ENCODE peak calls at places on chromosomes 16 and 17, in six cellular contexts. R is psoas muscle, Z is testis, A is body of pancreas, M is Peyer's patch, F is lower lobe of right lung. W is an unnamed sample.

GRCh38 chr17:26792486-26792885 is 501.4 kb upstream of the WSB1 start:
- DNase-seq in R (no peak), Z (no peak), A (no peak), M (no peak), F (no peak), W (no peak)

GRCh38 chr16:88478889-88479794 is 26.1 kb downstream of the ZFPM1 start:
- DNase-seq in R (no peak), Z (peak; percentile 75), A (peak; percentile 89), M (no peak), F (no peak), W (no peak)

GRCh38 chr17:74325743-74326379 is at the start of gene KIF19:
- DNase-seq in R (peak; percentile 72), Z (peak; percentile 26), A (peak; percentile 56), M (peak; percentile 17), F (peak; percentile 55), W (peak; percentile 35)

GRCh38 chr16:70720431-70721201 is 34.8 kb upstream of the MTSS2 start:
- DNase-seq in R (no peak), Z (no peak), A (no peak), M (no peak), F (no peak), W (no peak)

GRCh38 chr17:47315451-47316266 is 8.1 kb upstream of the EFCAB13 start:
- DNase-seq in R (no peak), Z (peak; percentile 51), A (peak; percentile 47), M (no peak), F (no peak), W (peak; percentile 80)

GRCh38 chr16:79977974-79978836 is 377.7 kb upstream of the MAF start:
- DNase-seq in R (no peak), Z (no peak), A (no peak), M (no peak), F (no peak), W (no peak)

GRCh38 chr17:28282596-28282995 is 36.4 kb upstream of the TMEM97 start:
- DNase-seq in R (no peak), Z (no peak), A (no peak), M (no peak), F (no peak), W (no peak)

GRCh38 chr16:50166511-50167500 is 13.7 kb downstream of the TENT4B start:
- DNase-seq in R (no peak), Z (no peak), A (no peak), M (no peak), F (no peak), W (peak; percentile 38)

GRCh38 chr17:72852267-72852945 is 240.1 kb downstream of the SLC39A11 start:
- DNase-seq in R (no peak), Z (no peak), A (no peak), M (no peak), F (no peak), W (no peak)

GRCh38 chr17:8889458-8890210 is 22.2 kb upstream of the PIK3R6 start:
- DNase-seq in R (no peak), Z (no peak), A (no peak), M (no peak), F (no peak), W (no peak)

GRCh38 chr17:38881600-38882191 is 11.8 kb downstream of the LASP1 start:
- DNase-seq in R (peak; percentile 85), Z (peak; percentile 79), A (peak; percentile 43), M (no peak), F (peak; percentile 73), W (no peak)

GRCh38 chr16:84569382-84569987 is 48.4 kb downstream of the COTL1 start:
- DNase-seq in R (no peak), Z (no peak), A (peak; percentile 56), M (no peak), F (no peak), W (peak; percentile 94)

GRCh38 chr17:49835472-49835871 is 12.4 kb downstream of the TAC4 start:
- DNase-seq in R (no peak), Z (no peak), A (no peak), M (no peak), F (no peak), W (no peak)

GRCh38 chr17:30532871-30533270 is 55.7 kb downstream of the GOSR1 start:
- DNase-seq in R (no peak), Z (no peak), A (no peak), M (no peak), F (no peak), W (no peak)

GRCh38 chr17:17151055-17151454 is 55.1 kb downstream of the PLD6 start:
- DNase-seq in R (no peak), Z (no peak), A (no peak), M (no peak), F (no peak), W (no peak)

GRCh38 chr17:7589204-7589868 is 558 bp downstream of the SOX15 start:
- DNase-seq in R (peak; percentile 93), Z (peak; percentile 90), A (peak; percentile 85), M (peak; percentile 69), F (peak; percentile 90), W (peak; percentile 80)

GRCh38 chr17:77128895-77129567 is 11.7 kb upstream of the SEC14L1 start:
- DNase-seq in R (no peak), Z (no peak), A (no peak), M (no peak), F (no peak), W (no peak)

GRCh38 chr17:50890675-50891516 is 24.7 kb upstream of the TOB1 start:
- DNase-seq in R (no peak), Z (no peak), A (peak; percentile 33), M (no peak), F (no peak), W (peak; percentile 60)

GRCh38 chr17:78128616-78129384 is at the start of gene TMC6:
- DNase-seq in R (peak; percentile 64), Z (no peak), A (peak; percentile 78), M (peak; percentile 89), F (peak; percentile 85), W (peak; percentile 78)

GRCh38 chr17:12507046-12507445 is 158.6 kb upstream of the MYOCD start:
- DNase-seq in R (no peak), Z (no peak), A (no peak), M (no peak), F (no peak), W (no peak)

GRCh38 chr17:19753049-19753444 is 4.9 kb upstream of the ALDH3A1 start:
- DNase-seq in R (peak; percentile 94), Z (no peak), A (peak; percentile 32), M (no peak), F (peak; percentile 86), W (peak; percentile 91)

GRCh38 chr17:81069084-81069645 is 34.2 kb downstream of the BAIAP2 start:
- DNase-seq in R (peak; percentile 77), Z (no peak), A (peak; percentile 85), M (no peak), F (no peak), W (peak; percentile 61)

GRCh38 chr17:35866356-35866950 is 2.2 kb downstream of the HEATR9 start:
- DNase-seq in R (no peak), Z (no peak), A (no peak), M (no peak), F (no peak), W (no peak)

GRCh38 chr16:71205482-71206131 is 24.9 kb downstream of the HYDIN start:
- DNase-seq in R (peak; percentile 44), Z (no peak), A (peak; percentile 66), M (no peak), F (no peak), W (no peak)

GRCh38 chr17:82243648-82244412 is 15.0 kb downstream of the SLC16A3 start:
- DNase-seq in R (peak; percentile 56), Z (no peak), A (no peak), M (no peak), F (peak; percentile 40), W (no peak)

GRCh38 chr17:35079547-35079946 is 16.0 kb upstream of the RFFL start:
- DNase-seq in R (no peak), Z (no peak), A (no peak), M (no peak), F (no peak), W (peak; percentile 67)

GRCh38 chr16:8377864-8378263 is 212.4 kb downstream of the TMEM114 start:
- DNase-seq in R (no peak), Z (no peak), A (no peak), M (no peak), F (no peak), W (no peak)

GRCh38 chr17:34171245-34171818 is 83.8 kb upstream of the CCL2 start:
- DNase-seq in R (peak; percentile 63), Z (peak; percentile 76), A (peak; percentile 80), M (peak; percentile 48), F (peak; percentile 57), W (peak; percentile 56)

GRCh38 chr16:14284371-14284770 is 213.3 kb downstream of the MRTFB start:
- DNase-seq in R (no peak), Z (no peak), A (no peak), M (no peak), F (no peak), W (no peak)
- H3K27ac ChIP-seq in R (peak overlapping the region; percentile 92), Z (no peak overlapping the region), A (no peak overlapping the region), M (no peak overlapping the region), F (no peak overlapping the region), W (no peak overlapping the region)

GRCh38 chr16:19884021-19884485 is 595 bp downstream of the GPRC5B start:
- DNase-seq in R (peak; percentile 60), Z (peak; percentile 37), A (peak; percentile 47), M (no peak), F (peak; percentile 47), W (no peak)
- H3K4me3 ChIP-seq in R (peak overlapping the region; percentile 92), Z (peak overlapping the region; percentile 93), A (peak overlapping the region; percentile 57), M (peak overlapping the region; percentile 69), F (peak overlapping the region; percentile 64), W (peak overlapping the region; percentile 38)

GRCh38 chr16:24085665-24086064 is 170.5 kb upstream of the CACNG3 start:
- DNase-seq in R (no peak), Z (no peak), A (no peak), M (no peak), F (no peak), W (no peak)

GRCh38 chr16:24093049-24093448 is 163.1 kb upstream of the CACNG3 start:
- DNase-seq in R (no peak), Z (no peak), A (no peak), M (no peak), F (no peak), W (no peak)

GRCh38 chr16:24088011-24088410 is 168.1 kb upstream of the CACNG3 start:
- DNase-seq in R (no peak), Z (no peak), A (no peak), M (no peak), F (no peak), W (no peak)

GRCh38 chr16:24091125-24091524 is 165.0 kb upstream of the CACNG3 start:
- DNase-seq in R (no peak), Z (no peak), A (no peak), M (no peak), F (no peak), W (no peak)

GRCh38 chr16:24088767-24089166 is 167.4 kb upstream of the CACNG3 start:
- DNase-seq in R (no peak), Z (no peak), A (no peak), M (no peak), F (no peak), W (no peak)
- H3K27ac ChIP-seq in R (no peak overlapping the region), Z (no peak overlapping the region), A (no peak overlapping the region), M (no peak overlapping the region), F (no peak overlapping the region), W (no peak overlapping the region)

DNA sequence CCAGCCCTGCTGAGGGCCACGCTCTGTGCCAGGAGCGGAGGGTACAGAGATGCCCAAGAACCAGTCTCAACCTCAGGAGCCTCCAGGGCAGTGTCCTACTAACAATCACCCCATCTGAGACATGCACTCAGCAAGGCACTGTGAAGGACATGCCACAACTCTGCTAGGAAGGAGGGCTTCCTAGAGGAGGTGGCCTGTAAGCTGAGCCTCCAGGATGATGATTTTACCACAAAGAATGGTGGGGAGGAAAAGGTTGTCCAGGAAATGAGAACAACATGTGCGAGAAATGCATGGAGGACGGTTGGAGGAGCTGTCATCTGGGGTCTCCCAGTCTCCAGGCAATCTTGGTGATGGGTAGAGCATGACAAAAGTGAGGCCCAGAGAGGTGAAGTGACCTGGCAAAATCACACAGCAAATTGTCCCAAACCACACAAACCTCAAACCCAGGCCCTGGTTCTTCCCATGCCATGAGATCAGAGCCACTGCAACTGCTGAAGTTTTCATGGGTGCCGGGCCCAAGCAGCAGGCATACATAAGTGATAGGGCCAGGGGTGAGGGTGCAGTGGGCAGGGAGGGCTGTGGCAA is 30.5 kb downstream of the CNGB1 start:
- DNase-seq in R (no peak), Z (no peak), A (no peak), M (no peak), F (no peak), W (no peak)
- H3K4me3 ChIP-seq in R (no peak overlapping the region), Z (no peak overlapping the region), A (no peak overlapping the region), M (no peak overlapping the region), F (no peak overlapping the region), W (no peak overlapping the region)

W was measured in small intestine.